ENCODE peak calls at places on chromosomes 2 and 18, in eight cellular contexts. One of them, this sample, is unnamed.

GRCh38 chr18:24461996-24462395 is 1.6 kb downstream of the HRH4 start:
- DNase-seq in IMR-90: no peak
- DNase-seq in esophagus squamous epithelium: no peak
- DNase-seq in breast epithelium: no peak
- DNase-seq in H1: no peak
- DNase-seq in ovary: no peak
- DNase-seq in right lobe of liver: no peak
- DNase-seq in A549: no peak
- DNase-seq in this sample: no peak

GRCh38 chr2:30106543-30106942 is 40.3 kb upstream of the YPEL5 start:
- DNase-seq in IMR-90: peak; percentile 47
- DNase-seq in esophagus squamous epithelium: no peak
- DNase-seq in breast epithelium: no peak
- DNase-seq in H1: no peak
- DNase-seq in ovary: no peak
- DNase-seq in right lobe of liver: no peak
- DNase-seq in A549: peak; percentile 13
- DNase-seq in this sample: no peak

GRCh38 chr2:149561309-149561926 is 26.2 kb downstream of the MMADHC start:
- DNase-seq in IMR-90: peak; percentile 30
- DNase-seq in esophagus squamous epithelium: no peak
- DNase-seq in breast epithelium: no peak
- DNase-seq in H1: no peak
- DNase-seq in ovary: no peak
- DNase-seq in right lobe of liver: no peak
- DNase-seq in A549: peak; percentile 19
- DNase-seq in this sample: no peak

GRCh38 chr18:12347895-12348294 is 29.1 kb downstream of the AFG3L2 start:
- DNase-seq in IMR-90: no peak
- DNase-seq in esophagus squamous epithelium: no peak
- DNase-seq in breast epithelium: no peak
- DNase-seq in H1: no peak
- DNase-seq in ovary: no peak
- DNase-seq in right lobe of liver: no peak
- DNase-seq in A549: no peak
- DNase-seq in this sample: no peak

GRCh38 chr2:63438171-63438570 is 150.1 kb downstream of the WDPCP start:
- DNase-seq in IMR-90: no peak
- DNase-seq in esophagus squamous epithelium: no peak
- DNase-seq in breast epithelium: no peak
- DNase-seq in H1: no peak
- DNase-seq in ovary: no peak
- DNase-seq in right lobe of liver: no peak
- DNase-seq in A549: no peak
- DNase-seq in this sample: no peak

GRCh38 chr18:79634186-79634585 is 45.4 kb upstream of the CTDP1 start:
- DNase-seq in IMR-90: no peak
- DNase-seq in esophagus squamous epithelium: no peak
- DNase-seq in breast epithelium: peak; percentile 3
- DNase-seq in H1: no peak
- DNase-seq in ovary: no peak
- DNase-seq in right lobe of liver: no peak
- DNase-seq in A549: no peak
- DNase-seq in this sample: no peak

GRCh38 chr2:3489449-3490115 is 29.7 kb downstream of the ADI1 start:
- DNase-seq in IMR-90: no peak
- DNase-seq in esophagus squamous epithelium: no peak
- DNase-seq in breast epithelium: peak; percentile 2
- DNase-seq in H1: no peak
- DNase-seq in ovary: no peak
- DNase-seq in right lobe of liver: no peak
- DNase-seq in A549: no peak
- DNase-seq in this sample: no peak

GRCh38 chr2:150630587-150631235 is 143.2 kb upstream of the RND3 start:
- DNase-seq in IMR-90: peak; percentile 32
- DNase-seq in esophagus squamous epithelium: no peak
- DNase-seq in breast epithelium: no peak
- DNase-seq in H1: no peak
- DNase-seq in ovary: no peak
- DNase-seq in right lobe of liver: peak; percentile 55
- DNase-seq in A549: no peak
- DNase-seq in this sample: no peak

GRCh38 chr2:170240629-170241028 is 62.7 kb downstream of the MYO3B start:
- DNase-seq in IMR-90: no peak
- DNase-seq in esophagus squamous epithelium: no peak
- DNase-seq in breast epithelium: no peak
- DNase-seq in H1: no peak
- DNase-seq in ovary: no peak
- DNase-seq in right lobe of liver: no peak
- DNase-seq in A549: no peak
- DNase-seq in this sample: no peak

GRCh38 chr2:85601771-85602475 is 575 bp downstream of the TMEM150A start:
- DNase-seq in IMR-90: no peak
- DNase-seq in esophagus squamous epithelium: no peak
- DNase-seq in breast epithelium: peak; percentile 78
- DNase-seq in H1: no peak
- DNase-seq in ovary: peak; percentile 67
- DNase-seq in right lobe of liver: peak; percentile 83
- DNase-seq in A549: peak; percentile 51
- DNase-seq in this sample: peak; percentile 48

GRCh38 chr2:6576312-6576711 is 289.4 kb downstream of the CMPK2 start:
- DNase-seq in IMR-90: peak; percentile 87
- DNase-seq in esophagus squamous epithelium: no peak
- DNase-seq in breast epithelium: no peak
- DNase-seq in H1: no peak
- DNase-seq in ovary: no peak
- DNase-seq in right lobe of liver: no peak
- DNase-seq in A549: no peak
- DNase-seq in this sample: no peak

GRCh38 chr2:169819106-169819505 is 5.6 kb downstream of the METTL5 start:
- DNase-seq in IMR-90: peak; percentile 55
- DNase-seq in esophagus squamous epithelium: no peak
- DNase-seq in breast epithelium: no peak
- DNase-seq in H1: no peak
- DNase-seq in ovary: no peak
- DNase-seq in right lobe of liver: no peak
- DNase-seq in A549: no peak
- DNase-seq in this sample: no peak

GRCh38 chr2:161238559-161239415 is 69.4 kb upstream of the PSMD14 start:
- DNase-seq in IMR-90: peak; percentile 23
- DNase-seq in esophagus squamous epithelium: no peak
- DNase-seq in breast epithelium: peak; percentile 57
- DNase-seq in H1: peak; percentile 65
- DNase-seq in ovary: peak; percentile 60
- DNase-seq in right lobe of liver: peak; percentile 75
- DNase-seq in A549: peak; percentile 50
- DNase-seq in this sample: peak; percentile 28

GRCh38 chr18:53798516-53798915 is 426.0 kb downstream of the MBD2 start:
- DNase-seq in IMR-90: no peak
- DNase-seq in esophagus squamous epithelium: no peak
- DNase-seq in breast epithelium: no peak
- DNase-seq in H1: no peak
- DNase-seq in ovary: no peak
- DNase-seq in right lobe of liver: no peak
- DNase-seq in A549: no peak
- DNase-seq in this sample: no peak

GRCh38 chr2:64479259-64480198 is 25.6 kb downstream of the LGALSL start:
- DNase-seq in IMR-90: no peak
- DNase-seq in esophagus squamous epithelium: no peak
- DNase-seq in breast epithelium: no peak
- DNase-seq in H1: no peak
- DNase-seq in ovary: no peak
- DNase-seq in right lobe of liver: no peak
- DNase-seq in A549: no peak
- DNase-seq in this sample: no peak

GRCh38 chr18:32427084-32427933 is 43.4 kb downstream of the GAREM1 start:
- DNase-seq in IMR-90: no peak
- DNase-seq in esophagus squamous epithelium: no peak
- DNase-seq in breast epithelium: no peak
- DNase-seq in H1: no peak
- DNase-seq in ovary: no peak
- DNase-seq in right lobe of liver: no peak
- DNase-seq in A549: no peak
- DNase-seq in this sample: no peak

GRCh38 chr2:219733106-219733505 is 105.7 kb downstream of the SLC4A3 start:
- DNase-seq in IMR-90: no peak
- DNase-seq in esophagus squamous epithelium: no peak
- DNase-seq in breast epithelium: no peak
- DNase-seq in H1: no peak
- DNase-seq in ovary: no peak
- DNase-seq in right lobe of liver: no peak
- DNase-seq in A549: no peak
- DNase-seq in this sample: no peak

GRCh38 chr18:74190086-74190485 is 41.8 kb downstream of the TIMM21 start:
- DNase-seq in IMR-90: peak; percentile 76
- DNase-seq in esophagus squamous epithelium: no peak
- DNase-seq in breast epithelium: no peak
- DNase-seq in H1: no peak
- DNase-seq in ovary: no peak
- DNase-seq in right lobe of liver: no peak
- DNase-seq in A549: no peak
- DNase-seq in this sample: no peak

GRCh38 chr2:215517391-215517790 is 81.5 kb upstream of the FN1 start:
- DNase-seq in IMR-90: no peak
- DNase-seq in esophagus squamous epithelium: no peak
- DNase-seq in breast epithelium: no peak
- DNase-seq in H1: no peak
- DNase-seq in ovary: no peak
- DNase-seq in right lobe of liver: no peak
- DNase-seq in A549: no peak
- DNase-seq in this sample: no peak

GRCh38 chr2:60840880-60841279 is 40.5 kb upstream of the REL start:
- DNase-seq in IMR-90: no peak
- DNase-seq in esophagus squamous epithelium: no peak
- DNase-seq in breast epithelium: no peak
- DNase-seq in H1: no peak
- DNase-seq in ovary: no peak
- DNase-seq in right lobe of liver: no peak
- DNase-seq in A549: no peak
- DNase-seq in this sample: no peak

GRCh38 chr2:138009622-138010021 is 45.3 kb downstream of the HNMT start:
- DNase-seq in IMR-90: no peak
- DNase-seq in esophagus squamous epithelium: no peak
- DNase-seq in breast epithelium: no peak
- DNase-seq in H1: no peak
- DNase-seq in ovary: no peak
- DNase-seq in right lobe of liver: no peak
- DNase-seq in A549: no peak
- DNase-seq in this sample: no peak

GRCh38 chr2:96878171-96878570 is 8.3 kb upstream of the SEMA4C start:
- DNase-seq in IMR-90: no peak
- DNase-seq in esophagus squamous epithelium: no peak
- DNase-seq in breast epithelium: no peak
- DNase-seq in H1: no peak
- DNase-seq in ovary: no peak
- DNase-seq in right lobe of liver: no peak
- DNase-seq in A549: no peak
- DNase-seq in this sample: no peak
- H3K4me1 ChIP-seq in IMR-90: peaks cover 9% of the 10 kb centered on the region
- H3K4me1 ChIP-seq in esophagus squamous epithelium: peaks cover 42% of the 10 kb centered on the region
- H3K4me1 ChIP-seq in breast epithelium: peaks cover 10% of the 10 kb centered on the region
- H3K4me1 ChIP-seq in H1: peaks cover 45% of the 10 kb centered on the region
- H3K4me1 ChIP-seq in ovary: peaks cover 4% of the 10 kb centered on the region
- H3K4me1 ChIP-seq in right lobe of liver: no peaks in the 10 kb centered on the region
- H3K4me1 ChIP-seq in A549: no peaks in the 10 kb centered on the region
- H3K4me1 ChIP-seq in this sample: peaks cover 62% of the 10 kb centered on the region

GRCh38 chr2:45849491-45850283 is 198.2 kb downstream of the PRKCE start:
- DNase-seq in IMR-90: peak; percentile 72
- DNase-seq in esophagus squamous epithelium: no peak
- DNase-seq in breast epithelium: no peak
- DNase-seq in H1: no peak
- DNase-seq in ovary: no peak
- DNase-seq in right lobe of liver: no peak
- DNase-seq in A549: no peak
- DNase-seq in this sample: no peak
- H3K27ac ChIP-seq in IMR-90: peak overlapping the region; percentile 62
- H3K27ac ChIP-seq in esophagus squamous epithelium: no peak overlapping the region
- H3K27ac ChIP-seq in breast epithelium: peak overlapping the region; percentile 4
- H3K27ac ChIP-seq in H1: no peak overlapping the region
- H3K27ac ChIP-seq in ovary: no peak overlapping the region
- H3K27ac ChIP-seq in right lobe of liver: no peak overlapping the region
- H3K27ac ChIP-seq in A549: peak overlapping the region; percentile 22
- H3K27ac ChIP-seq in this sample: no peak overlapping the region

DNA sequence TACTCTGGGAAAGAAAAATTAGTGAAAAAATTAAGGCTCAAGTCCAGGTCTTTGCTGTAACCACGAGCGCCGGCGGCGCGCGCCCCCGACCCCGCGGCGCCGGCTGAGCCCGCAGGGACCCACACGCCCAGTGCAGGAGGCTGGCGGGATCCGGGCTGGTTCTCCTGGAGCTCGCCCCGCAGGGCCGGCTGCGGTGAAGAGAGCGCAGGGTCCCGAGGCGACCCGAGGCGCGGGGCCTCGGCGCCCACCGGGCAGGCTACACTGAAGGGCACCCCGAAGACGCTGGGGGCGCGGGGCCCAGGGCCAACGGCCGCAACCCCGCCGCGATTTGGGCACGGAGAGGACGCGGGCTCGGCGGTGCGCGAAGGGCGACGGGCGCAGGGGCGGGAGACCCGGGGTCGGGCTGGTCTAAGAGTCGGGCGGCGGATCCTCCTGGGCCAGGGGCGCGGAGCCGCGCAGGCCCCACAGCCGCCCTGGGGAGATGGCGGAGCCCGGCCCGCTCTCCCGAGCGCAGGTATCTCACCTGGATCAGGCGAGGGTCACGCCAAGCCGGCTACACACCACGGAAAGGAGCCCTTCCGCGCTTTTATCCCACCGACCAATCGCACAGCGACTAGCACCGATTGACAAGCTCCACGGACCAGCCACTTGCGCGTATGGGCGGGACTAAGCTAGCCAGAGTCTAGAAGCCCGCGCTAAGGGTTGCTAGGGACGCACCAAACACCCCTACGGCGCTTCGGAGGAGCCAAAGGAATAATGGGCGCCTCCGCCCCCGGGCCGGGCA is at the start of gene PASK:
- DNase-seq in IMR-90: peak; percentile 92
- DNase-seq in esophagus squamous epithelium: peak; percentile 69
- DNase-seq in breast epithelium: peak; percentile 93
- DNase-seq in H1: peak; percentile 84
- DNase-seq in ovary: peak; percentile 90
- DNase-seq in right lobe of liver: peak; percentile 97
- DNase-seq in A549: peak; percentile 96
- DNase-seq in this sample: peak; percentile 84
- TF ChIP-seq POLR2A in IMR-90: no peak
- TF ChIP-seq POLR2A in esophagus squamous epithelium: no peak
- TF ChIP-seq POLR2A in breast epithelium: no peak
- TF ChIP-seq POLR2A in H1: peak; percentile 64
- TF ChIP-seq POLR2A in ovary: no peak
- TF ChIP-seq POLR2A in right lobe of liver: no peak
- TF ChIP-seq POLR2A in A549: peak; percentile 7
- TF ChIP-seq POLR2A in this sample: no peak

DNA sequence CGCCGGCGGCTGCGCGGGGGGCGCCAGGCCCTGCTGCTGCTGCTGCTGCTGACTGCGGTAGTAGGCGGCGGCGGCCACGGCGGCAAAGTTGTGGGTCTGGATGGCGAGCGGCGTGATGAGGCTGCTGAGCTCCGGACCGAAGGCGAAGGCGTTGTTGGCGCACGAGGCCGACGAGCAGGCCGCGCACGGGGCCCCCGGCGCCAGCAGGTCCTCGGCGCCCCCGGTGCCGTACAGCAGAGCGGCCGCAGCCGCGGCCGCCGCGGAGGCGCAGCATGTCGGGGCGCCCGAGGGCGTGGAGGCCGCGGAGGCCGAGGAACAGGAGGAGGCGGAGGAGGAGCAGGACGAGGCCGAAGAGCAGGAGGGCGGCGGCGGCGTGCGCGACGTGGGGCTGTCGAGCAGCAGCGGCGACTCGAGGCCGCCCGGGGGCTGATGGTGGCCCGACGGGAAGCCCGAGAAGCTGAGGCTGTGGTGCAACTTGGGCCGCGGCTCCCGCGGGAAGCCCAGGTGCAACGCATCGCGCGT is 1.8 kb downstream of the ZFP36L2 start:
- DNase-seq in IMR-90: peak; percentile 17
- DNase-seq in esophagus squamous epithelium: no peak
- DNase-seq in breast epithelium: no peak
- DNase-seq in H1: no peak
- DNase-seq in ovary: no peak
- DNase-seq in right lobe of liver: peak; percentile 64
- DNase-seq in A549: peak; percentile 70
- DNase-seq in this sample: no peak
- H3K4me1 ChIP-seq in IMR-90: peaks cover 13% of the 10 kb centered on the region
- H3K4me1 ChIP-seq in esophagus squamous epithelium: peaks cover 30% of the 10 kb centered on the region
- H3K4me1 ChIP-seq in breast epithelium: no peaks in the 10 kb centered on the region
- H3K4me1 ChIP-seq in H1: peaks cover 27% of the 10 kb centered on the region
- H3K4me1 ChIP-seq in ovary: peaks cover 16% of the 10 kb centered on the region
- H3K4me1 ChIP-seq in right lobe of liver: peaks cover 10% of the 10 kb centered on the region
- H3K4me1 ChIP-seq in A549: peaks cover 55% of the 10 kb centered on the region
- H3K4me1 ChIP-seq in this sample: no peaks in the 10 kb centered on the region

This sample was measured in tibial nerve.